ENCODE peak calls at places on chromosomes 6 and 20, in ten cellular contexts. G is K562, V is MM.1S, R is trophoblast cell, K is Karpas-422, J is OCI-LY7, H is neuronal stem cell, Q is astrocyte, D is SK-N-SH, C is PC-3. B is an unnamed sample. For H3K4me1, the result is how much of the 10 kb centered on the place peaks cover.

GRCh38 chr20:44409132-44409600 is 53.7 kb downstream of the HNF4A start:
- DNase-seq in G (no peak), V (no peak), R (no peak), K (no peak), J (no peak), H (no peak), Q (peak), D (no peak), C (peak), B (no peak)

GRCh38 chr6:48641544-48641943 is 530.5 kb upstream of the PTCHD4 start:
- DNase-seq in G (no peak), V (no peak), R (peak), K (no peak), J (no peak), H (no peak), Q (peak), D (no peak), C (peak), B (no peak)

GRCh38 chr6:120279706-120280105 is 930.1 kb upstream of the MAN1A1 start:
- DNase-seq in G (no peak), V (no peak), R (no peak), K (no peak), J (no peak), H (no peak), Q (no peak), D (no peak), C (no peak), B (no peak)

GRCh38 chr6:155959898-155960297 is 504.3 kb upstream of the NOX3 start:
- DNase-seq in G (no peak), V (no peak), R (no peak), K (no peak), J (no peak), H (no peak), Q (no peak), D (no peak), C (no peak), B (no peak)

GRCh38 chr6:79586548-79586947 is 44.6 kb upstream of the SH3BGRL2 start:
- DNase-seq in G (peak), V (no peak), R (peak), K (no peak), J (peak), H (no peak), Q (no peak), D (peak), C (peak), B (no peak)

GRCh38 chr6:32153252-32153834 is 598 bp upstream of the PPT2 start:
- DNase-seq in G (peak), V (no peak), R (peak), K (no peak), J (no peak), H (no peak), Q (peak), D (peak), C (peak), B (no peak)

GRCh38 chr6:159654483-159655098 is 38.5 kb downstream of the SOD2 start:
- DNase-seq in G (peak), V (peak), R (peak), K (peak), J (peak), H (peak), Q (peak), D (peak), C (peak), B (no peak)

GRCh38 chr6:7479801-7480266 is 61.6 kb upstream of the DSP start:
- DNase-seq in G (no peak), V (no peak), R (peak), K (no peak), J (no peak), H (no peak), Q (peak), D (no peak), C (peak), B (no peak)

GRCh38 chr6:163579880-163580295 is 165.4 kb downstream of the QKI start:
- DNase-seq in G (no peak), V (no peak), R (peak), K (no peak), J (no peak), H (no peak), Q (peak), D (no peak), C (peak), B (no peak)

GRCh38 chr6:53250137-53250760 is 98.5 kb downstream of the ELOVL5 start:
- DNase-seq in G (no peak), V (no peak), R (peak), K (no peak), J (no peak), H (no peak), Q (peak), D (no peak), C (peak), B (no peak)

GRCh38 chr6:38676236-38676973 is 26.5 kb downstream of the GLO1 start:
- DNase-seq in G (no peak), V (peak), R (no peak), K (no peak), J (no peak), H (no peak), Q (no peak), D (no peak), C (no peak), B (no peak)

GRCh38 chr20:54219751-54220426 is 12.0 kb downstream of the PFDN4 start:
- DNase-seq in G (no peak), V (peak), R (peak), K (peak), J (peak), H (no peak), Q (peak), D (peak), C (peak), B (no peak)

GRCh38 chr6:156980515-156980914 is 203.3 kb downstream of the ARID1B start:
- DNase-seq in G (no peak), V (no peak), R (peak), K (peak), J (no peak), H (no peak), Q (no peak), D (peak), C (peak), B (no peak)

GRCh38 chr6:156978948-156979347 is 201.8 kb downstream of the ARID1B start:
- DNase-seq in G (no peak), V (no peak), R (no peak), K (no peak), J (no peak), H (no peak), Q (no peak), D (no peak), C (no peak), B (no peak)

GRCh38 chr6:156977527-156978291 is 200.5 kb downstream of the ARID1B start:
- DNase-seq in G (no peak), V (no peak), R (no peak), K (no peak), J (no peak), H (no peak), Q (peak), D (no peak), C (no peak), B (no peak)

GRCh38 chr6:156982168-156982567 is 205.0 kb downstream of the ARID1B start:
- DNase-seq in G (no peak), V (no peak), R (no peak), K (peak), J (peak), H (no peak), Q (no peak), D (no peak), C (no peak), B (no peak)

DNA sequence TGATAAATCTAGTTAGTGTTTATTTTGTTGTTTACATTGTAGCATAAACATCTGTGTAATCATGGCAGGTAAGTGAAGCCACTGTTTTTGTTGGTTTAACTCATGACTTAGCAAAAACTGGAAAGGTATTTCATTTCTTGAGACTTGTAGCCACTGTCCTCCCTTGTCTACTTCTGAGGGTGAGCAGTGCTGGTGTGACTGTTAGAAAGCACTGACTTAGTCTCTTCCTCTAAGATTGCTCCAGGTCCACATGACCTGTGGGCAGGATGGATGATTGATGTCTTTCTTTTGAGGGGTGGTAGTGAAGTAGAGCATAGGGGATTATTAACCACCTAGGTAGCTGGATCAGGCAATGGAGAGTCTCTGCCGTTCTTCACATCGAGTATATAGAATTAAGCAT is 203.8 kb downstream of the ARID1B start:
- DNase-seq in G (no peak), V (no peak), R (no peak), K (no peak), J (no peak), H (no peak), Q (no peak), D (no peak), C (no peak), B (no peak)
- H3K4me1 ChIP-seq in G (under half), V (under half), R (under half), K (half or more), J (half or more), H (under half), Q (under half), D (under half), C (under half), B (under half)

GRCh38 chr20:41174782-41175181 is 37.4 kb downstream of the PLCG1 start:
- DNase-seq in G (no peak), V (no peak), R (no peak), K (no peak), J (no peak), H (no peak), Q (no peak), D (no peak), C (no peak), B (no peak)
- H3K4me2 ChIP-seq in G (no peak), V (no peak), R (no peak), K (no peak), J (no peak), H (no peak), Q (no peak), D (no peak), C (no peak), B (no peak)

DNA sequence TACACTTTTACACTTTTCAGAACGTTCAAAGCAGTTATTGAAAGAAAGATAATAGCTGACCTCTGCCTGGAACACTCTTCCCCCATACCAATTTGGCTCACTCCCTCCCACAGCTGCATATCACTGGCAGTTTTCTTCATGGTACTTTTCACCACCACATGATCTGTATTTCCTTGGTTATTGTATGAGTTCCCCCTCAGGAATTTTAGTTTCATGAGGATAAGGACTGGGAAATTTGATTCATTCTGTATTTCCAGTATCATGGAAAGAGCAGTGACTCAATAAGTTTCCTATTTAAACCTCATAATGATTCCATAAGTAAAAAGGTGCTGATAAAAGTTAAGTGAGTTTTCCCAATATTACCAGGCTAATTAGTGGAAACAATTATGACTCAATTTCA is 16.0 kb downstream of the HTR1B start:
- DNase-seq in G (no peak), V (no peak), R (no peak), K (no peak), J (no peak), H (no peak), Q (peak), D (no peak), C (no peak), B (no peak)
- H2AFZ ChIP-seq in G (no peak), V (no peak), R (no peak), K (no peak), J (no peak), H (no peak), Q (no peak), D (no peak), C (no peak), B (no peak)

DNA sequence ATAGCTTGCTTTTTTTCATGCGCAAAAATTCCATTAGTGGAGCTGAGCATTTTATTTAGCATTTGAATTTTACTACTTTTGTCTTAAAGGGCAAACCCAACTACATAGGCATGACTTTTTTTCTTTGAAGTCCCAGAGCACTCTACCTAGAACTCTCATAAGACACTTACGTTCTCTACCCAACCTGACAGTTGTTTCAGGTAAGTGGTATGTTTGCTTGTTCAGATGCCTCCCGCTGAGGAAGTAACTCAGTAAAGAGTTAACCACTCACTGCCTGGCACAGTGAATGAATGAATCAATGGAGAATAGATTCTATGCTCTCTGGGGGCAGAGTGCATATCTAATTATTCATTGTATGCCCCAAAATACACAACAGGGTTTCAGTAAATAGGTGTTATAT is 212.3 kb upstream of the PRDM1 start:
- DNase-seq in G (no peak), V (no peak), R (no peak), K (no peak), J (peak), H (no peak), Q (no peak), D (no peak), C (no peak), B (no peak)
- H3K4me1 ChIP-seq in G (under half), V (under half), R (under half), K (half or more), J (half or more), H (under half), Q (under half), D (under half), C (under half), B (under half)

GRCh38 chr20:32463642-32464400 is 105.7 kb downstream of the ASXL1 start:
- DNase-seq in G (no peak), V (no peak), R (no peak), K (no peak), J (no peak), H (no peak), Q (no peak), D (no peak), C (no peak), B (no peak)
- H3K4me2 ChIP-seq in G (no peak), V (no peak), R (no peak), K (no peak), J (no peak), H (no peak), Q (peak), D (no peak), C (no peak), B (no peak)

GRCh38 chr20:30499123-30499522 is 758.3 kb upstream of the DEFB115 start:
- DNase-seq in G (no peak), V (no peak), R (no peak), K (no peak), J (no peak), H (no peak), Q (no peak), D (no peak), C (no peak), B (no peak)
- H2AFZ ChIP-seq in G (no peak), V (peak), R (no peak), K (no peak), J (no peak), H (no peak), Q (no peak), D (no peak), C (no peak), B (peak)

DNA sequence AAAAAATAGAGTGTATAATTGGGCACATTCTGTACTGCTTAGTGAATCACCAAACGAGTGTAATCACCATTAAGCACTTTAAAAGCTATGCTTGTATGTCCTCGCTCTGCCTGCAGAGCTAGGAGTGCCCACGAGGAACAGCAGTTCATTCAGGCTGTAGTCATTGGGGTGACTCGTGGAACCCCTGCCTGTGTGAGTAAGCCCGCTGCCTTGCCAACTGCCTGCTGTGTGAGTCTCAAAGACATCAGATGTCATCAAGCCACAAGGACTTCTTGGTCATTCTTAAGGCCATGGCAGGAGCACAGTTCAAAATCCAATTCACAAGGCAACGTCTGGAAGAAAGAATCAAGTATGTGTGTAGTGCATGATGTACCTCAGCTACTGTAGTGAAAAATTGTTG is 60.4 kb downstream of the FOXO3 start:
- DNase-seq in G (no peak), V (no peak), R (peak), K (no peak), J (no peak), H (no peak), Q (peak), D (no peak), C (peak), B (no peak)
- H3K4me1 ChIP-seq in G (under half), V (half or more), R (under half), K (under half), J (under half), H (under half), Q (under half), D (under half), C (under half), B (under half)

DNA sequence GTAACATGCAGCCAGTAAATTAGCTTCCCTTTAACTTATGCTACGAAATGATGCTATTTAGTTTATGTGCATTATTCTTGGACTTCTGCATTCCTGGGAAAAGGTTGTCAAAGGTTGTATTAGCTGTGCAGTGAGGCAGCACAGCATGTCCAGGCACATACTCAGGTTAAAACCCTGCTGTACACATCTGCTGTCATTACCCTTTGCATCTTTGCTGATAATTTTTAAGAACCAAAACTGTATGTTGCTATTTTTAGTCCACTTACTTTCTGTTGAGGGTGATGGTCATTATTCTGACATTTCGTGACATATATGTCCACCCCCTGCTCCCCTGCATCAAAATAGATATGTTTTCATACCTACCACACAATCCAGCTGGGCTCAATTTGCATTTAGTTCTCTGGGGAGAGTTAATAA is 142.5 kb upstream of the SPACA1 start:
- DNase-seq in G (no peak), V (peak), R (no peak), K (peak), J (peak), H (no peak), Q (no peak), D (no peak), C (no peak), B (no peak)
- H3K4me2 ChIP-seq in G (no peak), V (peak), R (no peak), K (peak), J (peak), H (no peak), Q (no peak), D (no peak), C (no peak), B (no peak)

GRCh38 chr6:2746557-2747061 is 4.1 kb downstream of the MYLK4 start:
- DNase-seq in G (no peak), V (no peak), R (peak), K (no peak), J (no peak), H (peak), Q (no peak), D (no peak), C (no peak), B (no peak)
- H2AFZ ChIP-seq in G (peak), V (no peak), R (no peak), K (no peak), J (no peak), H (peak), Q (peak), D (no peak), C (no peak), B (no peak)